ENCODE peak calls at places on chromosomes 11 and 22, in six cellular contexts. B is brain microvascular endothelial cell, C is GM23338, A is lower leg skin, R is left lung, N is GM20000. Y is an unnamed sample.

GRCh38 chr11:133214646-133215045 is 317.7 kb downstream of the OPCML start:
- DNase-seq in N (no peak), A (no peak), B (no peak), R (no peak), C (no peak), Y (no peak)

GRCh38 chr11:69328231-69328630 is 34.3 kb downstream of the MYEOV start:
- DNase-seq in B (no peak), C (no peak), R (no peak), N (no peak), A (peak; percentile 75), Y (no peak)

GRCh38 chr11:27012254-27012921 is 18.5 kb downstream of the FIBIN start:
- DNase-seq in R (no peak), B (peak; percentile 60), C (peak; percentile 6), A (no peak), N (no peak), Y (no peak)

GRCh38 chr11:35377262-35377661 is 42.1 kb downstream of the SLC1A2 start:
- DNase-seq in B (no peak), A (no peak), R (no peak), C (no peak), N (no peak), Y (no peak)

GRCh38 chr11:68009391-68010000 is 631 bp upstream of the ALDH3B1 start:
- DNase-seq in C (peak; percentile 35), R (peak; percentile 45), N (peak; percentile 58), A (no peak), B (peak; percentile 43), Y (peak; percentile 38)

GRCh38 chr11:130390071-130390758 is 38.2 kb downstream of the ADAMTS8 start:
- DNase-seq in C (peak; percentile 55), B (peak; percentile 71), N (no peak), R (no peak), A (no peak), Y (no peak)

GRCh38 chr11:8917157-8917820 is 6.3 kb downstream of the AKIP1 start:
- DNase-seq in C (peak; percentile 77), A (no peak), N (no peak), R (no peak), B (peak; percentile 75), Y (no peak)

GRCh38 chr11:34855021-34855753 is 61.0 kb downstream of the APIP start:
- DNase-seq in B (no peak), A (no peak), N (no peak), R (no peak), C (peak; percentile 27), Y (no peak)

GRCh38 chr22:22939537-22940368 is 52.1 kb downstream of the IGLL5 start:
- DNase-seq in C (no peak), N (no peak), R (peak; percentile 19), B (no peak), A (peak; percentile 31), Y (peak; percentile 29)

GRCh38 chr22:28779833-28780232 is 7.3 kb downstream of the CCDC117 start:
- DNase-seq in N (no peak), B (no peak), C (no peak), A (no peak), R (no peak), Y (no peak)

GRCh38 chr22:43843783-43844530 is 18.4 kb downstream of the SULT4A1 start:
- DNase-seq in C (no peak), A (no peak), R (no peak), N (no peak), B (no peak), Y (no peak)

GRCh38 chr11:61602775-61603569 is 22.1 kb upstream of the SYT7 start:
- DNase-seq in B (peak; percentile 66), A (peak; percentile 97), C (no peak), R (no peak), N (no peak), Y (no peak)

GRCh38 chr11:72606362-72607100 is 67.7 kb downstream of the PDE2A start:
- DNase-seq in C (no peak), R (no peak), N (no peak), A (no peak), B (no peak), Y (no peak)

GRCh38 chr22:45972091-45972867 is 4.7 kb downstream of the WNT7B start:
- DNase-seq in B (no peak), C (peak; percentile 65), N (no peak), R (peak; percentile 76), A (no peak), Y (no peak)

GRCh38 chr11:69644962-69645675 is 4.2 kb downstream of the CCND1 start:
- DNase-seq in N (no peak), R (no peak), B (no peak), A (no peak), C (no peak), Y (peak; percentile 36)

GRCh38 chr22:49102367-49102766 is 725.3 kb downstream of the BRD1 start:
- DNase-seq in B (no peak), R (peak; percentile 62), N (no peak), C (no peak), A (no peak), Y (no peak)

GRCh38 chr11:34345991-34346480 is 11.8 kb downstream of the ABTB2 start:
- DNase-seq in C (no peak), N (no peak), R (no peak), B (peak; percentile 65), A (no peak), Y (no peak)

GRCh38 chr11:63404536-63404935 is 35.0 kb downstream of the SLC22A9 start:
- DNase-seq in B (no peak), R (no peak), A (no peak), C (no peak), N (no peak), Y (no peak)

GRCh38 chr11:130598433-130598832 is 150.0 kb downstream of the ADAMTS15 start:
- DNase-seq in A (no peak), B (no peak), N (no peak), R (peak; percentile 77), C (no peak), Y (no peak)

GRCh38 chr22:19913337-19913936 is 28.1 kb upstream of the COMT start:
- DNase-seq in A (no peak), C (no peak), B (no peak), R (peak; percentile 23), N (no peak), Y (no peak)

GRCh38 chr11:131095501-131096185 is 179.4 kb upstream of the SNX19 start:
- DNase-seq in A (no peak), N (no peak), C (peak; percentile 3), B (no peak), R (no peak), Y (no peak)

GRCh38 chr22:26322179-26322905 is 106.7 kb upstream of the ASPHD2 start:
- DNase-seq in A (peak; percentile 14), B (peak; percentile 71), R (no peak), N (no peak), C (no peak), Y (no peak)

GRCh38 chr11:59040607-59041006 is 45.5 kb upstream of the GLYATL1B start:
- DNase-seq in A (no peak), C (no peak), B (no peak), N (no peak), R (no peak), Y (no peak)

GRCh38 chr11:2693851-2694261 is 5.9 kb downstream of the KCNQ1OT1 start:
- DNase-seq in N (no peak), R (no peak), C (peak; percentile 56), A (peak; percentile 78), B (no peak), Y (peak; percentile 41)

GRCh38 chr11:76918941-76919386 is 58.2 kb downstream of the ACER3 start:
- DNase-seq in B (peak; percentile 23), R (no peak), N (peak; percentile 38), C (peak; percentile 73), A (no peak), Y (no peak)

GRCh38 chr11:27599217-27599616 is 92.6 kb upstream of the LIN7C start:
- DNase-seq in N (no peak), C (peak; percentile 77), R (no peak), B (no peak), A (no peak), Y (no peak)

GRCh38 chr11:7451520-7451919 is 33.8 kb upstream of the OLFML1 start:
- DNase-seq in B (no peak), N (no peak), A (no peak), C (no peak), R (no peak), Y (no peak)

GRCh38 chr11:7449196-7449840 is 36.0 kb upstream of the OLFML1 start:
- DNase-seq in A (no peak), B (no peak), R (no peak), C (no peak), N (no peak), Y (no peak)

GRCh38 chr11:7450836-7451235 is 34.5 kb upstream of the OLFML1 start:
- DNase-seq in R (no peak), C (no peak), N (no peak), B (no peak), A (no peak), Y (no peak)

GRCh38 chr11:7449841-7450214 is 35.5 kb upstream of the OLFML1 start:
- DNase-seq in N (no peak), B (no peak), R (no peak), C (no peak), A (no peak), Y (no peak)

DNA sequence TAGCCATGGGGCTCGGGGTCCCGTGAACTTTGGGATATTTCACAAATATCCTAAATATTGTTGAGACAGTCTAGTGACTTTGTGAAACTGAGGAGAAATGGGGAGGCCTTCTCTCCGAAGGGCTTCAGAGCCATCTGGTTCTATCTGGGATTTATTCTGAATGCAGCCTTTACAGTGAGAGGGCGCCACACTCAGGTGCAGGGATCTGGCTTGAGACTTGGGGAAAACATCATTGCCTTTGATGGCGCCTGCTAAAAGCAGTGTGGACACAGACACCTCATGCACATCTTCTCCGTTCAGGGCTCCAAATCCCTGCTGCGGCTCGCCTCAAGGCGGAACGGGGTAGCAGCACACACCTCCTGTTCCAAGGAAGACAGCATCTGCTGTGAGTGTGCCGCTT is 37.2 kb upstream of the OLFML1 start:
- DNase-seq in N (no peak), B (no peak), A (no peak), C (peak; percentile 62), R (no peak), Y (no peak)
- TF ChIP-seq CTCF in N (no peak), B (no peak), A (no peak), C (peak; percentile 51), R (no peak), Y (no peak)

GRCh38 chr11:1628506-1629325 is 859 bp upstream of the KRTAP5-5 start:
- DNase-seq in N (peak; percentile 89), A (peak; percentile 91), C (peak; percentile 79), R (no peak), B (no peak), Y (no peak)
- TF ChIP-seq CTCF in N (peak; percentile 88), A (no peak), C (peak; percentile 88), R (peak; percentile 87), B (peak; percentile 98), Y (peak; percentile 92)

GRCh38 chr22:32794449-32795213 is 6.9 kb upstream of the TIMP3 start:
- DNase-seq in N (no peak), R (no peak), A (no peak), C (peak; percentile 68), B (no peak), Y (no peak)
- TF ChIP-seq CTCF in N (no peak), R (no peak), A (no peak), C (peak; percentile 61), B (peak; percentile 41), Y (no peak)

DNA sequence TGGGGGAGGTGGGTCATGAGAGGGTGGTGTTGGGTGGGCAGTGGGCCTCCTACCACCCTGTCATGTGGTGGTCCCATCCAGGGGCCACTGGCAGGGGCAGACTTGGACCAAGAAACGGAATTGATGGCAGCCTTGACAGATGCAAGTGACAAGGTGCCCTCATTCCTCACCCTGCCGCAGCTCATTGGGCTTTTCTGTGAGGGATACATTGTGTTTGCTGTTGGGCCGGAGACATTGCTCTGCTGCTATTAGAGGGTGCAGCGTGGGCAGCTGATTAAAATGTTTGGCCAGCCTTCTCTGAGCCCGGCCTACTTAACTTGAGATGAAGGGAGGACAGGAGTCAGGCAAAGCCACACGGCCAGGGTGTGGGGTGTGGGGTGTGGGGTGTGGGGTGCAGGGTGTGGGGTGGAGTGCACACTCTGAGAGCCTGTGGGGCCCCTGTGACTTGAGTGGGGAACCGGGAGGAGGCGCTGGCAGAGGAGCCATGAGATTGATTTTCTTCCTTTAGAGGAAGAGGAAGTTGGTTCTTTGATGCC is 351.5 kb downstream of the TBC1D22A start:
- DNase-seq in B (no peak), A (peak; percentile 66), C (no peak), R (no peak), N (no peak), Y (no peak)
- TF ChIP-seq CTCF in B (no peak), A (no peak), C (no peak), R (no peak), N (no peak), Y (no peak)

Y was measured in CD14-positive monocyte.